ENCODE peak calls at places on chromosomes 13 and 19, in seven cellular contexts. S, V, H, E, D, R and T are unnamed samples.

GRCh38 chr19:16095071-16095571 is 16.6 kb upstream of the RAB8A start:
- DNase-seq in S (no peak), V (no peak), H (no peak), E (no peak), D (no peak), R (no peak), T (no peak)

GRCh38 chr13:112835344-112835743 is 133.7 kb upstream of the MCF2L start:
- DNase-seq in S (no peak), V (no peak), H (no peak), E (peak), D (no peak), R (no peak), T (no peak)

GRCh38 chr13:74243637-74244526 is 109.7 kb upstream of the KLF12 start:
- DNase-seq in S (peak), V (no peak), H (no peak), E (no peak), D (no peak), R (no peak), T (no peak)

GRCh38 chr13:50892162-50892944 is 17.2 kb upstream of the RNASEH2B start:
- DNase-seq in S (no peak), V (no peak), H (no peak), E (no peak), D (no peak), R (peak), T (no peak)

GRCh38 chr19:34519602-34520001 is 38.0 kb downstream of the WTIP start:
- DNase-seq in S (no peak), V (no peak), H (no peak), E (no peak), D (no peak), R (no peak), T (no peak)

GRCh38 chr19:46659151-46660007 is 1.6 kb downstream of the DACT3 start:
- DNase-seq in S (no peak), V (no peak), H (no peak), E (peak), D (no peak), R (peak), T (no peak)

GRCh38 chr19:5403968-5404640 is 51.1 kb upstream of the ZNRF4 start:
- DNase-seq in S (peak), V (peak), H (peak), E (no peak), D (peak), R (peak), T (peak)

GRCh38 chr19:35162471-35163326 is 8.2 kb downstream of the FXYD5 start:
- DNase-seq in S (no peak), V (no peak), H (no peak), E (peak), D (no peak), R (no peak), T (no peak)

GRCh38 chr13:73908809-73909208 is 225.4 kb downstream of the KLF12 start:
- DNase-seq in S (no peak), V (no peak), H (no peak), E (no peak), D (no peak), R (no peak), T (no peak)

GRCh38 chr13:99055286-99056073 is 77.6 kb upstream of the DOCK9 start:
- DNase-seq in S (peak), V (no peak), H (no peak), E (no peak), D (no peak), R (no peak), T (no peak)

GRCh38 chr19:13899912-13900584 is 5.9 kb downstream of the BRME1 start:
- DNase-seq in S (no peak), V (no peak), H (no peak), E (no peak), D (no peak), R (no peak), T (no peak)

GRCh38 chr13:40679586-40679985 is 13.1 kb upstream of the FOXO1 start:
- DNase-seq in S (no peak), V (no peak), H (no peak), E (no peak), D (no peak), R (no peak), T (no peak)

GRCh38 chr19:49629659-49630058 is 10.3 kb downstream of the RRAS start:
- DNase-seq in S (no peak), V (no peak), H (no peak), E (no peak), D (no peak), R (no peak), T (no peak)

GRCh38 chr19:49632576-49632975 is 7.4 kb downstream of the RRAS start:
- DNase-seq in S (no peak), V (no peak), H (no peak), E (no peak), D (no peak), R (no peak), T (no peak)

GRCh38 chr19:49631279-49631588 is 8.7 kb downstream of the RRAS start:
- DNase-seq in S (peak), V (no peak), H (peak), E (no peak), D (no peak), R (no peak), T (no peak)

GRCh38 chr19:49635530-49636229 is 4.3 kb downstream of the RRAS start:
- DNase-seq in S (no peak), V (no peak), H (no peak), E (no peak), D (peak), R (no peak), T (no peak)

DNA sequence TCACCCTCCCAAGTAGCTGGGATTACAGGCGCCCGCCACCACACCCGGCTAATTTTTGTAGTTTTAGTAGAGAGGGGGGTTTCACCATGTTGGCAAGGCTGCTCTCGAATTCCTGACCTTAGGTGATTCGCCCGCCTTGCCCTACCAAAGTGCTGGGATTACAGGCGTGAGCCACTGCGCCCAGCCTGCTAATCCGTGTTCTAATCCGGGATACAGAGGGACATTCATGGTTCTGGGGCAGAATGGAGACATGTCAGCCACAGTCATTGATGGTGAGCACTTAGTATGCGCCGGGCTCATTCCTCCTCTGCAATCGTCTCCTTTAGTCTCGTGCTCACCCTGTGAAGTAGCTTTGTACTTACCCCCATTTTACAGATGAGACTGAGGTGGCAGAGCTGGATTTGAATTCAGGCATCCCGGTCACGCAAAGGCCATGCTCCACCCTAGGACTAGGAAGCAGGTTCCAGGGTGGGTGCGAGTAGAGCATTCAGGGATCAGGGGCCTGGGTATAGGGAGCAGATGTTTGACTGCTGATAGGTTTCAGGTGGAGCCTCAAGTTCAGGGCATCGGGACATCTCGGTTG is 8.2 kb downstream of the RRAS start:
- DNase-seq in S (no peak), V (no peak), H (no peak), E (no peak), D (no peak), R (no peak), T (no peak)
- TF ChIP-seq POLR2AphosphoS5 in S (no peak), V (no peak), H (no peak), E (no peak), D (no peak), R (no peak), T (no peak)

DNA sequence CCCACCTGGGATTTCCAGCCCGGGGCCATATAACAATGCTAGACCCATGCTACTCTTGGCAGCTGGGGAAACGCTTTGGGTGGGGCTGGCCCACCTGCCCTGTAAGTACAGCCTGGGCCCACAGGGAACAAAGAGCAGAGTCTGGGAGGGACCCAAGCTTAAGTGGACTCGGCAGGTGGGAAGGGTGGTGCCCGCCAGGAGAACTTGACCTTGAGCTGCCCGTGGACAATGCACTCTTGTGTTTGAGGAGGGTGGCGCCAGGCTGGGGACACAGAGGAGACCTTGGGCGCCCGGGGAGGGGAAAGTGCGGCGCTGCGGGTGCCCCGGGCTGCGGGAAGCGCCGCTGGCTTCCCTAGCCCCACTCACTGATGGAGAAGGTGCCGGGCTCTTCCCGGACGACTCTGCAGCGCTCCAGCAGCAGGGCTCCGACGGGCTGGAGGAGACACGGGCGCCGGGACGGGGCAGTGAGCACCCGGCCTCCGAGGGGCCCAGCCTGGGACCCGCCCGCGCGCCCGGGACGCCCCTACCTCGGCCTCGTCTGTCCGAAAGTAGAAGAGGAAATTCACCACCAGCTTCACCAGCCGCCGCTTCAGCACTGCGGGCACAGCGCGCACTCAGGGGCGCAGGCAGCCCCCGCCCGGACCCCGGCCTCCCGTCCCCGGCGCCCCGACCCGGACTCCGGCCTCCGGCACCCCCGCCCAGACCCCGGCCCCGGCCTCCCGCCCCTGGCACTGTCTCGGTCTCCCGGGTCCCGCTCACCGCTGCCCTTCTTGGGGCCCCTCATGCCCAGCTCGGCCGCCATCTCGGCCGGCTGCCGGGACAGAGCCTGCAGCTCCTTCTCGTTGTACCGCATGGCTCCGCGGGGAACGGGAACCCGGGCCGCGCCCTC is 489 bp downstream of the PLEKHJ1 start:
- DNase-seq in S (no peak), V (peak), H (no peak), E (no peak), D (peak), R (peak), T (peak)
- TF ChIP-seq POLR2A in S (peak), V (peak), H (no peak), E (peak), D (no peak), R (peak), T (no peak)

GRCh38 chr13:24287748-24288287 is 21.6 kb upstream of the C1QTNF9 start:
- DNase-seq in S (no peak), V (no peak), H (no peak), E (no peak), D (no peak), R (no peak), T (no peak)

GRCh38 chr13:24290280-24290932 is 19.0 kb upstream of the C1QTNF9 start:
- DNase-seq in S (no peak), V (no peak), H (no peak), E (no peak), D (no peak), R (no peak), T (peak)

GRCh38 chr13:24286624-24287023 is 22.8 kb upstream of the C1QTNF9 start:
- DNase-seq in S (no peak), V (no peak), H (no peak), E (no peak), D (no peak), R (no peak), T (peak)

GRCh38 chr13:24292476-24292875 is 16.9 kb upstream of the C1QTNF9 start:
- DNase-seq in S (no peak), V (no peak), H (no peak), E (no peak), D (no peak), R (no peak), T (peak)

GRCh38 chr13:24288870-24289269 is 20.5 kb upstream of the C1QTNF9 start:
- DNase-seq in S (no peak), V (no peak), H (no peak), E (no peak), D (no peak), R (no peak), T (no peak)
- TF ChIP-seq CTCF in S (no peak), V (no peak), H (no peak), E (no peak), D (no peak), R (no peak), T (no peak)

DNA sequence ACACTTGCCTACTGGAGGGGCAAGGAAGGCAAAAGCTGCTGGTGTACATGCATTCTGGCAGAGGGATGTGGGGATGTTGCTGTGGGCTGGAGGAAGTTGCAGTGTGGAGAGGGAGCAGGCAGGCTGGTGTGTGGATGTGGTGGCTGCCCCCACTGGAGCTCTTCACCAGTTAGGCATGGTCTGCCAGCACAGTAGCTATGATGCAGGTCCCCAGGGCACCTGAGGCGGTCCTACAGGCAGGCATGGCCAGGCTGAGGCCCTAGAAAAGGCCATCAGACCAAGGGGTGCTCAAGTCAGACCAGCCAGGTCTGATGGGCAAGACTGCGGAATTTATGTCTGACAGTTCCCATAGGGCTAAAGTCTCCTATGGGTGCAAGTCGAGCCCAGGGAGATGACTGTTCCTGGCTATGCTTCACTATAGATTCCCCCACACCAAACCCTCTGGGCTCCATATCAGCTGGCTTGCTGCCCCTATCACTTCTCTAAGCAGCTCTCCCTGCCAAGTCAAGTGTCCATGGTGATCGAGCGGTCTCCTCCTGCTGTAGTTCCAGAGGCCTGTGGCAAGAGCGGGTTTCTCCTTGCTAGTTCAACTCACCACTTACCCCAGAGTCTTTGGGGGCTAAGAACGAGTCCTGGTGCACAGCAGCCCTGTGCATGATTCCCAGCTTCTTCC is 473.1 kb downstream of the TDRD3 start:
- DNase-seq in S (no peak), V (no peak), H (no peak), E (no peak), D (no peak), R (no peak), T (no peak)
- TF ChIP-seq POLR2AphosphoS5 in S (no peak), V (no peak), H (no peak), E (no peak), D (no peak), R (no peak), T (no peak)